ENCODE peak calls at places on chromosome 19, in seven cellular contexts. D is left ventricle myocardium inferior; F is dorsolateral prefrontal cortex; E is lower lobe of right lung; W is heart left ventricle; A is SK-N-SH; I is CD8-positive, alpha-beta T cell. L is an unnamed sample.

GRCh38 chr19:18713550-18714117 is 30.2 kb downstream of the CRTC1 start:
- DNase-seq in D (no peak), F (no peak), E (no peak), W (no peak), A (no peak), I (no peak), L (no peak)

GRCh38 chr19:38250821-38251563 is 5.2 kb downstream of the PPP1R14A start:
- DNase-seq in D (peak; percentile 85), F (peak; percentile 72), E (peak; percentile 56), W (peak; percentile 91), A (no peak), I (no peak), L (peak; percentile 96)

GRCh38 chr19:19209372-19209771 is 2.4 kb upstream of the NCAN start:
- DNase-seq in D (no peak), F (no peak), E (no peak), W (no peak), A (no peak), I (no peak), L (no peak)

GRCh38 chr19:42096255-42096837 is 20.4 kb downstream of the ZNF574 start:
- DNase-seq in D (no peak), F (no peak), E (no peak), W (no peak), A (no peak), I (no peak), L (no peak)

GRCh38 chr19:6739390-6739883 is at the start of gene TRIP10:
- DNase-seq in D (peak; percentile 89), F (peak; percentile 77), E (peak; percentile 89), W (peak; percentile 94), A (peak; percentile 94), I (peak; percentile 80), L (peak; percentile 95)

GRCh38 chr19:13036366-13036976 is 41.2 kb downstream of the NFIX start:
- DNase-seq in D (no peak), F (no peak), E (peak; percentile 72), W (no peak), A (no peak), I (no peak), L (no peak)

GRCh38 chr19:50679177-50680125 is 30.2 kb downstream of the C19orf81 start:
- DNase-seq in D (peak; percentile 72), F (peak; percentile 92), E (peak; percentile 83), W (peak; percentile 89), A (peak; percentile 95), I (peak; percentile 70), L (peak; percentile 93)

GRCh38 chr19:16210168-16210567 is 12.5 kb downstream of the AP1M1 start:
- DNase-seq in D (no peak), F (no peak), E (no peak), W (no peak), A (no peak), I (no peak), L (no peak)

GRCh38 chr19:47637550-47637949 is 28.6 kb downstream of the BICRA start:
- DNase-seq in D (no peak), F (no peak), E (no peak), W (no peak), A (no peak), I (no peak), L (no peak)

GRCh38 chr19:6359517-6359916 is 1.8 kb upstream of the CLPP start:
- DNase-seq in D (no peak), F (no peak), E (no peak), W (no peak), A (no peak), I (no peak), L (peak; percentile 16)

GRCh38 chr19:48308695-48309586 is 16.4 kb upstream of the EMP3 start:
- DNase-seq in D (no peak), F (no peak), E (no peak), W (no peak), A (no peak), I (no peak), L (peak; percentile 70)

GRCh38 chr19:13557756-13558398 is 51.6 kb upstream of the CACNA1A start:
- DNase-seq in D (no peak), F (no peak), E (no peak), W (no peak), A (no peak), I (no peak), L (no peak)

GRCh38 chr19:52946322-52947310 is 16.1 kb downstream of the ZNF816 start:
- DNase-seq in D (peak; percentile 51), F (no peak), E (peak; percentile 88), W (peak; percentile 61), A (peak; percentile 54), I (no peak), L (peak; percentile 90)

GRCh38 chr19:8513687-8514504 is at the start of gene ZNF414:
- DNase-seq in D (peak; percentile 98), F (peak; percentile 94), E (peak; percentile 97), W (peak; percentile 98), A (peak; percentile 98), I (peak; percentile 96), L (peak; percentile 99)

GRCh38 chr19:54302252-54302651 is 10.7 kb downstream of the LILRA5 start:
- DNase-seq in D (no peak), F (no peak), E (no peak), W (no peak), A (no peak), I (no peak), L (no peak)
- H3K27ac ChIP-seq in D (no peak overlapping the region), F (no peak overlapping the region), E (no peak overlapping the region), W (no peak overlapping the region), A (no peak overlapping the region), I (no peak overlapping the region), L (no peak overlapping the region)

DNA sequence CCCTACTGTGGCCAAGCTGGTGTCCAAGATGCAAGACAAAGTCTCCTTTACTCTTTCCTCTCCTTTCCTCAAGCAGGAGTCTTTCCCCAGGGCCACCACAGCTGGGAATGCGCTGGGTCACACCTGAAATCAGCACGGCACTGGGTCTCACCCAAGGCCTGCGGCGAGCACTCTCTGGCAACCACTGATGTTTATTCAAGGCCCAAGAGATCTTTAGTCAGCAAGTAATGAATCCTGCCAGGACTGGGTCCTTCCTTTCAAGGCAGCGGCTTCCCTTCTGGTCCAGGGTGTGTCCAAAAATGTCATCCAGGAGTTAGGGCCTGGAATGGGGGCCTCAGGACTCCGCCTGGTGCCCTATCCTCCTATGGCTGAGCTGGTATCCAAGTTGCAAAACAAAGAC is 24.1 kb downstream of the BLOC1S3 start:
- DNase-seq in D (no peak), F (no peak), E (no peak), W (no peak), A (no peak), I (no peak), L (no peak)
- H3K27ac ChIP-seq in D (no peak overlapping the region), F (no peak overlapping the region), E (no peak overlapping the region), W (no peak overlapping the region), A (no peak overlapping the region), I (no peak overlapping the region), L (no peak overlapping the region)

DNA sequence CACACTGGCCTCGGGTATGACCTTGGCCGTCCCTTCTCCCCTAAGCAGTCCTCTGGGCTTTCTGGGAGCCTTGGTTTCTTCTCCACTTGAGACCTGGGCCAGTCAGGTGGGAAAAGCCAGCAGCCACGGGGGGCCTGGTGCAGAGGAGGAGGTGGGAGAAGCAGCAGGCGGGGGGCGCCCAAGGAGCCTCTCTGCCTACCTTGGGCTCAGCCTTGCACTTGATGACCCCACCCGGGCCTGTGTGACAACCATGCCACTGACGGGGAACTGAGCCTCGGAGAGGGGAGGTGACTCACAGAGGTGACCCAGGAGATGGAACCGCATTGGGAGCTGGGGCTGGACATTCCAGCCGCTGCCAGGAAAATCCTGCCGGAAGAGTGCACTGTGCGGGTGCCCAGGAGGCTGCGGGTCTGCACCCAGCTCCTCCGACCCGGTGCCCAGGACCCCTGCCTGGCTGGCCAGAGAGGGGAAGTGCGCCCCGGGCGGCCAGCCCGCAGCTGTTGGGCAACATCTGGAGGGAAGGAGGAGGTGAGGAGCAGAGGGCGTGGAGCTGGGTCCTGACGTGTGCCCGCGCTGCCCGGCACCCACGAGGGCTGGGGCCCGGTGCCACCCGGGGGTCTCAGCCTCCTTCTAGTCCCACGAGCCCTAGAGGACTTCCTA is 23.4 kb upstream of the SLC7A10 start:
- DNase-seq in D (no peak), F (no peak), E (peak; percentile 83), W (peak; percentile 79), A (peak; percentile 70), I (no peak), L (peak; percentile 75)
- H3K27ac ChIP-seq in D (no peak overlapping the region), F (no peak overlapping the region), E (no peak overlapping the region), W (no peak overlapping the region), A (no peak overlapping the region), I (no peak overlapping the region), L (no peak overlapping the region)

GRCh38 chr19:55492362-55492944 is 4.2 kb downstream of the SSC5D start:
- DNase-seq in D (no peak), F (no peak), E (no peak), W (no peak), A (no peak), I (no peak), L (no peak)

GRCh38 chr19:55493052-55493649 is 4.9 kb downstream of the SSC5D start:
- DNase-seq in D (no peak), F (no peak), E (no peak), W (no peak), A (no peak), I (no peak), L (no peak)

GRCh38 chr19:55489711-55490477 is 1.7 kb downstream of the SSC5D start:
- DNase-seq in D (no peak), F (no peak), E (no peak), W (no peak), A (no peak), I (no peak), L (no peak)

GRCh38 chr19:55490478-55491436 is 2.5 kb downstream of the SSC5D start:
- DNase-seq in D (no peak), F (no peak), E (no peak), W (no peak), A (no peak), I (no peak), L (no peak)

GRCh38 chr19:55491546-55492360 is 3.5 kb downstream of the SSC5D start:
- DNase-seq in D (no peak), F (no peak), E (no peak), W (no peak), A (no peak), I (no peak), L (no peak)
- H3K27ac ChIP-seq in D (peak overlapping the region; percentile 40), F (no peak overlapping the region), E (no peak overlapping the region), W (no peak overlapping the region), A (no peak overlapping the region), I (no peak overlapping the region), L (no peak overlapping the region)

GRCh38 chr19:1985588-1986356 is 29.7 kb downstream of the BTBD2 start:
- DNase-seq in D (no peak), F (no peak), E (no peak), W (no peak), A (no peak), I (peak; percentile 18), L (peak; percentile 75)
- H3K27ac ChIP-seq in D (no peak overlapping the region), F (no peak overlapping the region), E (no peak overlapping the region), W (no peak overlapping the region), A (no peak overlapping the region), I (no peak overlapping the region), L (no peak overlapping the region)

GRCh38 chr19:58345558-58345957 is 7.7 kb downstream of the A1BG start:
- DNase-seq in D (no peak), F (no peak), E (no peak), W (no peak), A (no peak), I (no peak), L (no peak)
- H3K27ac ChIP-seq in D (no peak overlapping the region), F (no peak overlapping the region), E (no peak overlapping the region), W (no peak overlapping the region), A (no peak overlapping the region), I (no peak overlapping the region), L (no peak overlapping the region)